ENCODE peak calls at places on chromosomes 12 and 14, in five cellular contexts. N, A, G, L and B are unnamed samples.

GRCh38 chr12:112303799-112304198 is 78.4 kb downstream of the HECTD4 start:
- DNase-seq in N (no peak), A (no peak), G (no peak), L (no peak), B (no peak)

GRCh38 chr14:54893151-54893760 is 9.4 kb downstream of the GCH1 start:
- DNase-seq in N (peak), A (peak), G (peak), L (no peak), B (peak)

GRCh38 chr14:23544511-23545447 is 6.8 kb downstream of the ZFHX2 start:
- DNase-seq in N (peak), A (no peak), G (no peak), L (peak), B (no peak)

GRCh38 chr14:24297190-24297964 is 2.2 kb downstream of the DHRS1 start:
- DNase-seq in N (no peak), A (peak), G (peak), L (no peak), B (peak)

GRCh38 chr12:44377443-44378160 is 498.5 kb downstream of the NELL2 start:
- DNase-seq in N (no peak), A (no peak), G (no peak), L (peak), B (no peak)

GRCh38 chr14:104800600-104801283 is at the start of gene ZBTB42:
- DNase-seq in N (peak), A (peak), G (no peak), L (no peak), B (peak)

GRCh38 chr14:61211476-61212262 is 69.5 kb downstream of the TMEM30B start:
- DNase-seq in N (no peak), A (no peak), G (no peak), L (no peak), B (no peak)

GRCh38 chr12:124814741-124815613 is 48.7 kb downstream of the SCARB1 start:
- DNase-seq in N (peak), A (no peak), G (no peak), L (no peak), B (no peak)

GRCh38 chr14:76313861-76314260 is 62.1 kb upstream of the ESRRB start:
- DNase-seq in N (no peak), A (no peak), G (no peak), L (no peak), B (no peak)

GRCh38 chr14:102392506-102392905 is 29.8 kb downstream of the TECPR2 start:
- DNase-seq in N (no peak), A (no peak), G (no peak), L (peak), B (peak)

GRCh38 chr12:13258717-13259119 is 62.2 kb downstream of the EMP1 start:
- DNase-seq in N (no peak), A (no peak), G (no peak), L (no peak), B (no peak)

GRCh38 chr12:28535216-28535615 is 345.0 kb downstream of the CCDC91 start:
- DNase-seq in N (no peak), A (no peak), G (no peak), L (no peak), B (peak)

GRCh38 chr14:62117010-62117717 is 354.9 kb downstream of the SNAPC1 start:
- DNase-seq in N (peak), A (no peak), G (no peak), L (peak), B (peak)